ENCODE peak calls at places on chromosomes 1 and 21, in seven cellular contexts. U is mesothelial cell of epicardium, Y is activated T-helper 1 cell treated with Interleukin-2 at 50 U/mL for 16 hours, Q is heart left ventricle, H is spleen, E is KBM-7, W is T follicular helper cell. F is an unnamed sample.

GRCh38 chr1:94050263-94050662 is 70.7 kb downstream of the ABCA4 start:
- DNase-seq in W (no peak), H (no peak), Q (no peak), E (no peak), Y (no peak), U (no peak), F (no peak)

GRCh38 chr1:152218762-152219436 is 5.1 kb downstream of the HRNR start:
- DNase-seq in H (no peak), U (no peak), Y (no peak), Q (no peak), E (no peak), W (no peak), F (no peak)

GRCh38 chr1:65056866-65057265 is 90.5 kb upstream of the JAK1 start:
- DNase-seq in H (no peak), U (no peak), W (no peak), E (no peak), Y (no peak), Q (no peak), F (no peak)

GRCh38 chr1:154348429-154349076 is 23.2 kb downstream of the ATP8B2 start:
- DNase-seq in H (no peak), E (peak; percentile 39), Q (no peak), U (no peak), Y (no peak), W (no peak), F (no peak)

GRCh38 chr1:220325306-220325995 is 53.2 kb upstream of the RAB3GAP2 start:
- DNase-seq in Y (no peak), E (peak; percentile 16), Q (no peak), W (no peak), U (no peak), H (no peak), F (no peak)

GRCh38 chr1:99548924-99549605 is 96.8 kb upstream of the PALMD start:
- DNase-seq in W (no peak), U (no peak), Q (no peak), Y (no peak), E (no peak), H (no peak), F (no peak)

GRCh38 chr1:228399531-228400236 is 7.0 kb downstream of the TRIM11 start:
- DNase-seq in Q (no peak), U (no peak), W (no peak), E (no peak), Y (no peak), H (peak; percentile 52), F (no peak)

GRCh38 chr1:228037401-228038386 is 30.9 kb downstream of the WNT3A start:
- DNase-seq in W (no peak), Q (peak; percentile 54), Y (no peak), U (peak; percentile 57), H (peak; percentile 70), E (no peak), F (peak; percentile 27)

GRCh38 chr1:55484173-55484572 is 269.0 kb upstream of the USP24 start:
- DNase-seq in W (no peak), E (no peak), H (no peak), Q (no peak), Y (no peak), U (no peak), F (no peak)

GRCh38 chr21:43916691-43917514 is 51.9 kb downstream of the AGPAT3 start:
- DNase-seq in W (peak; percentile 59), Q (peak; percentile 64), H (peak; percentile 91), U (no peak), Y (peak; percentile 54), E (peak; percentile 76), F (peak; percentile 71)

GRCh38 chr1:8241417-8242014 is 76.4 kb upstream of the SLC45A1 start:
- DNase-seq in Y (no peak), E (no peak), W (no peak), H (no peak), Q (no peak), U (no peak), F (no peak)

GRCh38 chr1:90313756-90314155 is 318.8 kb downstream of the ZNF326 start:
- DNase-seq in E (no peak), U (no peak), Y (no peak), Q (no peak), H (no peak), W (no peak), F (no peak)

GRCh38 chr1:182113879-182114626 is 52.5 kb upstream of the ZNF648 start:
- DNase-seq in E (no peak), U (no peak), Y (no peak), H (no peak), Q (no peak), W (no peak), F (no peak)